ENCODE peak calls at places on chromosome 4, in ten cellular contexts. R is HS-5; V is T47D; D is dorsolateral prefrontal cortex; J is activated naive CD4-positive, alpha-beta T cell treated with anti-CD3 and anti-CD28 coated beads for 36 hours; L is NCI-H1092 treated with DMSO at 0.1 percent for 48 hours; Y is pons; P is heart right ventricle; I is stimulated activated CD4-positive, alpha-beta T cell treated with anti-CD3 and anti-CD28 coated beads, Interleukin-4, amount 100 ng/mL, for 48 hours; K is fibroblast of mammary gland. C is an unnamed sample.

GRCh38 chr4:100508691-100509090 is 9.1 kb downstream of the EMCN start:
- DNase-seq in R (no peak), V (no peak), D (no peak), J (no peak), L (no peak), Y (no peak), P (no peak), I (no peak), K (no peak), C (no peak)

GRCh38 chr4:13933163-13933562 is 305.6 kb upstream of the BOD1L1 start:
- DNase-seq in R (no peak), V (no peak), D (no peak), J (no peak), L (no peak), Y (no peak), P (no peak), I (no peak), K (peak), C (no peak)

GRCh38 chr4:23903859-23904438 is 14.1 kb upstream of the PPARGC1A start:
- DNase-seq in R (no peak), V (no peak), D (no peak), J (no peak), L (peak), Y (no peak), P (peak), I (no peak), K (peak), C (no peak)

GRCh38 chr4:65968873-65969272 is 298.6 kb upstream of the EPHA5 start:
- DNase-seq in R (no peak), V (no peak), D (no peak), J (no peak), L (no peak), Y (no peak), P (no peak), I (no peak), K (peak), C (no peak)

GRCh38 chr4:14254252-14254651 is 626.7 kb upstream of the BOD1L1 start:
- DNase-seq in R (no peak), V (no peak), D (peak), J (peak), L (no peak), Y (no peak), P (peak), I (no peak), K (peak), C (peak)

GRCh38 chr4:100284302-100284701 is 94.0 kb upstream of the DDIT4L start:
- DNase-seq in R (no peak), V (no peak), D (no peak), J (no peak), L (no peak), Y (no peak), P (no peak), I (no peak), K (no peak), C (no peak)

GRCh38 chr4:54159543-54159942 is 59.6 kb downstream of the GSX2 start:
- DNase-seq in R (no peak), V (no peak), D (no peak), J (no peak), L (no peak), Y (no peak), P (no peak), I (no peak), K (no peak), C (no peak)

GRCh38 chr4:138892483-138893386 is 122.8 kb upstream of the NOCT start:
- DNase-seq in R (no peak), V (no peak), D (no peak), J (no peak), L (no peak), Y (no peak), P (no peak), I (peak), K (peak), C (peak)

GRCh38 chr4:8538703-8539567 is 41.3 kb upstream of the GPR78 start:
- DNase-seq in R (peak), V (no peak), D (no peak), J (no peak), L (no peak), Y (no peak), P (no peak), I (no peak), K (peak), C (peak)

GRCh38 chr4:174716986-174717770 is 111.9 kb downstream of the GLRA3 start:
- DNase-seq in R (no peak), V (no peak), D (no peak), J (no peak), L (no peak), Y (no peak), P (no peak), I (no peak), K (no peak), C (no peak)

GRCh38 chr4:38576767-38577166 is 87.2 kb upstream of the KLF3 start:
- DNase-seq in R (no peak), V (no peak), D (no peak), J (no peak), L (no peak), Y (no peak), P (no peak), I (no peak), K (no peak), C (no peak)

GRCh38 chr4:166460769-166461550 is 587.9 kb downstream of the TLL1 start:
- DNase-seq in R (no peak), V (no peak), D (no peak), J (no peak), L (no peak), Y (no peak), P (no peak), I (no peak), K (peak), C (peak)

GRCh38 chr4:151100517-151100916 is 1.1 kb downstream of the RPS3A start:
- DNase-seq in R (no peak), V (no peak), D (no peak), J (no peak), L (no peak), Y (no peak), P (no peak), I (no peak), K (no peak), C (no peak)

GRCh38 chr4:7210818-7211217 is 18.5 kb downstream of the SORCS2 start:
- DNase-seq in R (peak), V (no peak), D (no peak), J (no peak), L (no peak), Y (no peak), P (no peak), I (no peak), K (peak), C (peak)

GRCh38 chr4:169124661-169125060 is 114.6 kb upstream of the CBR4 start:
- DNase-seq in R (no peak), V (no peak), D (no peak), J (no peak), L (no peak), Y (no peak), P (no peak), I (no peak), K (no peak), C (no peak)

GRCh38 chr4:105241456-105241855 is 94.8 kb downstream of the TET2 start:
- DNase-seq in R (no peak), V (no peak), D (peak), J (no peak), L (peak), Y (peak), P (peak), I (no peak), K (no peak), C (no peak)

GRCh38 chr4:177579649-177580048 is 137.4 kb upstream of the AGA start:
- DNase-seq in R (no peak), V (no peak), D (no peak), J (no peak), L (no peak), Y (no peak), P (no peak), I (no peak), K (peak), C (peak)

GRCh38 chr4:15336410-15337184 is 91.2 kb upstream of the C1QTNF7 start:
- DNase-seq in R (peak), V (no peak), D (no peak), J (no peak), L (no peak), Y (no peak), P (no peak), I (no peak), K (peak), C (peak)

GRCh38 chr4:52823478-52824092 is 38.5 kb upstream of the RASL11B start:
- DNase-seq in R (peak), V (no peak), D (no peak), J (no peak), L (no peak), Y (no peak), P (no peak), I (no peak), K (peak), C (peak)

GRCh38 chr4:156870861-156871260 is 100.7 kb downstream of the PDGFC start:
- DNase-seq in R (no peak), V (no peak), D (no peak), J (no peak), L (no peak), Y (no peak), P (no peak), I (no peak), K (no peak), C (no peak)

GRCh38 chr4:185782523-185782922 is 29.5 kb downstream of the SORBS2 start:
- DNase-seq in R (no peak), V (no peak), D (no peak), J (no peak), L (no peak), Y (no peak), P (no peak), I (no peak), K (peak), C (no peak)

GRCh38 chr4:5204781-5205180 is 153.5 kb downstream of the STK32B start:
- DNase-seq in R (no peak), V (no peak), D (no peak), J (no peak), L (no peak), Y (no peak), P (no peak), I (no peak), K (peak), C (no peak)

GRCh38 chr4:104417483-104417882 is 77.2 kb downstream of the CXXC4 start:
- DNase-seq in R (no peak), V (no peak), D (no peak), J (no peak), L (no peak), Y (no peak), P (no peak), I (no peak), K (no peak), C (no peak)

GRCh38 chr4:65007841-65008439 is 598.7 kb upstream of the TECRL start:
- DNase-seq in R (peak), V (peak), D (no peak), J (peak), L (peak), Y (peak), P (no peak), I (no peak), K (peak), C (peak)

GRCh38 chr4:160044693-160045092 is 941.8 kb downstream of the RAPGEF2 start:
- DNase-seq in R (no peak), V (no peak), D (no peak), J (no peak), L (no peak), Y (no peak), P (no peak), I (no peak), K (no peak), C (no peak)

GRCh38 chr4:67437974-67438713 is 107.2 kb downstream of the CENPC start:
- DNase-seq in R (peak), V (no peak), D (no peak), J (no peak), L (no peak), Y (peak), P (no peak), I (no peak), K (peak), C (peak)